ENCODE peak calls at places on chromosomes 2 and 18, in ten cellular contexts. M is SK-N-MC, V is GM23248, K is uterus, O is lower lobe of right lung, U is kidney, L is mammary epithelial cell, I is heart left ventricle, T is cardiac muscle cell, F is thoracic aorta. B is an unnamed sample.
A peak's percentile ranks its signal among the peaks of the same experiment; 100 is the strongest.

GRCh38 chr2:170298115-170298514 is 120.2 kb downstream of the MYO3B start:
- DNase-seq in M (no peak), V (no peak), K (no peak), O (no peak), U (no peak), L (no peak), I (no peak), T (peak; percentile 2), F (no peak), B (no peak)

GRCh38 chr2:28274911-28275685 is 117.6 kb upstream of the FOSL2 start:
- DNase-seq in M (peak; percentile 10), V (peak; percentile 88), K (no peak), O (no peak), U (no peak), L (peak; percentile 95), I (no peak), T (peak; percentile 89), F (no peak), B (peak; percentile 91)

GRCh38 chr2:225091336-225091735 is 49.1 kb upstream of the DOCK10 start:
- DNase-seq in M (no peak), V (peak; percentile 97), K (no peak), O (no peak), U (no peak), L (peak; percentile 96), I (no peak), T (peak; percentile 27), F (no peak), B (peak; percentile 28)

GRCh38 chr2:43020296-43020695 is 206.1 kb downstream of the ZFP36L2 start:
- DNase-seq in M (no peak), V (no peak), K (no peak), O (no peak), U (no peak), L (no peak), I (no peak), T (no peak), F (no peak), B (no peak)

GRCh38 chr2:100730290-100730868 is 89.6 kb upstream of the NPAS2 start:
- DNase-seq in M (no peak), V (peak; percentile 85), K (no peak), O (peak; percentile 61), U (no peak), L (peak; percentile 74), I (no peak), T (peak; percentile 90), F (no peak), B (peak; percentile 60)

GRCh38 chr2:200394045-200394444 is 87.6 kb downstream of the SPATS2L start:
- DNase-seq in M (no peak), V (no peak), K (no peak), O (no peak), U (no peak), L (no peak), I (no peak), T (no peak), F (no peak), B (no peak)

GRCh38 chr2:31349684-31350083 is 64.9 kb downstream of the XDH start:
- DNase-seq in M (no peak), V (no peak), K (no peak), O (no peak), U (no peak), L (no peak), I (no peak), T (no peak), F (no peak), B (no peak)

GRCh38 chr2:46007412-46007811 is 289.8 kb upstream of the EPAS1 start:
- DNase-seq in M (no peak), V (no peak), K (no peak), O (no peak), U (peak; percentile 56), L (no peak), I (no peak), T (no peak), F (no peak), B (no peak)

GRCh38 chr18:3321133-3321812 is 59.3 kb downstream of the MYL12B start:
- DNase-seq in M (peak; percentile 50), V (peak; percentile 90), K (no peak), O (no peak), U (no peak), L (peak; percentile 96), I (no peak), T (peak; percentile 97), F (no peak), B (peak; percentile 82)

GRCh38 chr2:105919826-105920225 is 175.1 kb downstream of the NCK2 start:
- DNase-seq in M (no peak), V (peak; percentile 59), K (no peak), O (no peak), U (no peak), L (peak; percentile 66), I (no peak), T (peak; percentile 78), F (no peak), B (peak; percentile 9)

GRCh38 chr18:58653814-58654509 is 17.3 kb upstream of the MALT1 start:
- DNase-seq in M (no peak), V (no peak), K (no peak), O (no peak), U (no peak), L (peak; percentile 62), I (no peak), T (no peak), F (no peak), B (no peak)

GRCh38 chr18:58659691-58660090 is 11.6 kb upstream of the MALT1 start:
- DNase-seq in M (no peak), V (no peak), K (no peak), O (no peak), U (no peak), L (no peak), I (no peak), T (no peak), F (no peak), B (no peak)

GRCh38 chr18:58657494-58657893 is 13.8 kb upstream of the MALT1 start:
- DNase-seq in M (no peak), V (no peak), K (no peak), O (no peak), U (no peak), L (no peak), I (no peak), T (no peak), F (no peak), B (no peak)

GRCh38 chr18:58654896-58655614 is 16.2 kb upstream of the MALT1 start:
- DNase-seq in M (no peak), V (no peak), K (no peak), O (no peak), U (no peak), L (no peak), I (no peak), T (no peak), F (no peak), B (no peak)

GRCh38 chr18:58657081-58657480 is 14.2 kb upstream of the MALT1 start:
- DNase-seq in M (no peak), V (no peak), K (no peak), O (no peak), U (no peak), L (no peak), I (no peak), T (no peak), F (no peak), B (no peak)
- H3K4me3 ChIP-seq in M (no peak overlapping the region), V (no peak overlapping the region), K (no peak overlapping the region), O (no peak overlapping the region), U (no peak overlapping the region), L (no peak overlapping the region), I (no peak overlapping the region), T (no peak overlapping the region), F (no peak overlapping the region), B (no peak overlapping the region)

DNA sequence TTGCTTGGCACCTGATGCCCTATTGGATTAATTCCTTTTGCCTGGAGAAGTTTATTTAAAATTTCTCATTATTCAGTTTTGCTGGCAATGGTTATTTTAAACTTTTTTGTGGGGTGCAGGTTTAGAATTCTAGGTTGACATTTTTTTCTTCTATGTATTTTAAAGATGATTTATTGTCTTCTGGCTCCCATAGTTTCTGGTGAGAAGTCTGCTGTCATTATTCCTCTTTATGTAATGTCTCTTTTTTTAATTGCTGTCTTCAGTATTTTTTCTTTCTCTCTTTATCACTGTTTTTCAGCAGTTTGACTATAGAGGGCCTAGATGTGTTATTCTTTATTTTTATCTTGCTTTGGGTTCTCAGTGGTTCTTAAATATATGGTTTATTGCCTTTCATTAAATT is 182.2 kb upstream of the STON1 start:
- DNase-seq in M (no peak), V (peak; percentile 58), K (no peak), O (no peak), U (no peak), L (peak; percentile 19), I (no peak), T (peak; percentile 26), F (no peak), B (no peak)
- H3K9me3 ChIP-seq in M (peaks cover 37% of the 10 kb centered on the region), V (peaks cover 7% of the 10 kb centered on the region), K (no peaks in the 10 kb centered on the region), O (peaks cover 13% of the 10 kb centered on the region), U (peaks cover 8% of the 10 kb centered on the region), L (peaks cover 13% of the 10 kb centered on the region), I (peaks cover 23% of the 10 kb centered on the region), T (no peaks in the 10 kb centered on the region), F (peaks cover 16% of the 10 kb centered on the region), B (peaks cover 29% of the 10 kb centered on the region)

GRCh38 chr2:65055427-65056214 is 595 bp upstream of the CEP68 start:
- DNase-seq in M (no peak), V (no peak), K (no peak), O (peak; percentile 80), U (peak; percentile 92), L (no peak), I (peak; percentile 81), T (no peak), F (no peak), B (no peak)

GRCh38 chr2:65056215-65056989 is at the start of gene CEP68:
- DNase-seq in M (peak; percentile 60), V (peak; percentile 99), K (peak; percentile 97), O (peak; percentile 97), U (peak; percentile 99), L (peak; percentile 96), I (peak; percentile 98), T (peak; percentile 98), F (peak; percentile 92), B (peak; percentile 96)

GRCh38 chr2:65056990-65057375 is 767 bp downstream of the CEP68 start:
- DNase-seq in M (no peak), V (no peak), K (no peak), O (no peak), U (no peak), L (no peak), I (no peak), T (no peak), F (no peak), B (no peak)

GRCh38 chr2:65053199-65053598 is 3.0 kb upstream of the CEP68 start:
- DNase-seq in M (no peak), V (no peak), K (no peak), O (no peak), U (no peak), L (no peak), I (no peak), T (no peak), F (no peak), B (no peak)

GRCh38 chr2:65054749-65055426 is 1.3 kb upstream of the CEP68 start:
- DNase-seq in M (no peak), V (no peak), K (no peak), O (no peak), U (no peak), L (no peak), I (no peak), T (no peak), F (no peak), B (no peak)
- H3K4me3 ChIP-seq in M (peak overlapping the region; percentile 95), V (no peak overlapping the region), K (no peak overlapping the region), O (peak overlapping the region; percentile 85), U (no peak overlapping the region), L (no peak overlapping the region), I (no peak overlapping the region), T (no peak overlapping the region), F (peak overlapping the region; percentile 89), B (peak overlapping the region; percentile 74)

GRCh38 chr2:9858730-9859068 is 15.4 kb downstream of the TAF1B start:
- DNase-seq in M (no peak), V (no peak), K (no peak), O (no peak), U (no peak), L (no peak), I (no peak), T (no peak), F (no peak), B (no peak)
- H3K9me3 ChIP-seq in M (peaks cover 10% of the 10 kb centered on the region), V (no peaks in the 10 kb centered on the region), K (no peaks in the 10 kb centered on the region), O (peaks cover 8% of the 10 kb centered on the region), U (no peaks in the 10 kb centered on the region), L (peaks cover 14% of the 10 kb centered on the region), I (peaks cover 5% of the 10 kb centered on the region), T (no peaks in the 10 kb centered on the region), F (no peaks in the 10 kb centered on the region), B (peaks cover 24% of the 10 kb centered on the region)

B was measured in MG63.